ENCODE peak calls at places on chromosomes 5 and 9, in nine cellular contexts. K, J, P, Z, S, A, Y, E and W are unnamed samples.

GRCh38 chr5:79357401-79357800 is 121.5 kb downstream of the JMY start:
- DNase-seq in K (no peak), J (no peak), P (no peak), Z (no peak), S (no peak), A (no peak), Y (no peak), E (no peak), W (no peak)

GRCh38 chr9:34253460-34253837 is 74.6 kb downstream of the UBAP1 start:
- DNase-seq in K (no peak), J (no peak), P (peak; percentile 43), Z (no peak), S (no peak), A (no peak), Y (peak; percentile 30), E (no peak), W (no peak)

GRCh38 chr5:3607541-3608147 is 12.0 kb downstream of the IRX1 start:
- DNase-seq in K (no peak), J (no peak), P (no peak), Z (no peak), S (no peak), A (no peak), Y (no peak), E (no peak), W (no peak)

GRCh38 chr5:176400382-176401156 is 12.0 kb downstream of the HIGD2A start:
- DNase-seq in K (no peak), J (no peak), P (no peak), Z (peak; percentile 88), S (peak; percentile 38), A (no peak), Y (no peak), E (no peak), W (no peak)

GRCh38 chr5:35319231-35320002 is 89.1 kb upstream of the PRLR start:
- DNase-seq in K (peak; percentile 54), J (no peak), P (peak; percentile 95), Z (peak; percentile 8), S (peak; percentile 71), A (peak; percentile 93), Y (no peak), E (no peak), W (peak; percentile 93)

GRCh38 chr5:9240431-9240830 is 305.4 kb downstream of the SEMA5A start:
- DNase-seq in K (no peak), J (no peak), P (no peak), Z (no peak), S (no peak), A (no peak), Y (no peak), E (no peak), W (no peak)

GRCh38 chr5:94691947-94692346 is 73.5 kb downstream of the SLF1 start:
- DNase-seq in K (no peak), J (no peak), P (peak; percentile 81), Z (no peak), S (no peak), A (no peak), Y (no peak), E (no peak), W (no peak)

GRCh38 chr5:95441631-95442030 is 50.5 kb downstream of the FAM81B start:
- DNase-seq in K (no peak), J (no peak), P (no peak), Z (no peak), S (no peak), A (no peak), Y (no peak), E (no peak), W (no peak)

GRCh38 chr9:130847306-130848217 is 12.5 kb downstream of the ABL1 start:
- DNase-seq in K (no peak), J (peak; percentile 91), P (peak; percentile 98), Z (no peak), S (peak; percentile 90), A (no peak), Y (no peak), E (no peak), W (no peak)